ENCODE peak calls at places on chromosomes 3 and 15, in four cellular contexts. J is K562, F is HCT116, X is HepG2. M is an unnamed sample.
A peak's percentile ranks its signal among the peaks of the same experiment; 100 is the strongest.

GRCh38 chr3:151721294-151721693 is 12.4 kb upstream of the AADACL2 start:
- DNase-seq in J (no peak), F (no peak), X (no peak), M (no peak)

GRCh38 chr3:137079572-137079971 is 121.8 kb downstream of the IL20RB start:
- DNase-seq in J (no peak), F (no peak), X (no peak), M (no peak)

GRCh38 chr3:185851046-185851445 is 26.2 kb upstream of the IGF2BP2 start:
- DNase-seq in J (no peak), F (no peak), X (no peak), M (no peak)

GRCh38 chr3:197748597-197749314 is 927 bp upstream of the FYTTD1 start:
- DNase-seq in J (no peak), F (no peak), X (no peak), M (no peak)

GRCh38 chr15:72732554-72732953 is 46.5 kb downstream of the BBS4 start:
- DNase-seq in J (no peak), F (no peak), X (no peak), M (no peak)

GRCh38 chr3:81483046-81483445 is 278.4 kb downstream of the GBE1 start:
- DNase-seq in J (no peak), F (no peak), X (no peak), M (no peak)

GRCh38 chr3:66041116-66041515 is 2.4 kb upstream of the MAGI1 start:
- DNase-seq in J (no peak), F (no peak), X (no peak), M (no peak)

GRCh38 chr3:72144773-72145505 is 360.0 kb upstream of the PROK2 start:
- DNase-seq in J (peak; percentile 74), F (no peak), X (peak; percentile 48), M (no peak)

GRCh38 chr3:142574665-142575064 is 3.9 kb downstream of the ATR start:
- DNase-seq in J (no peak), F (no peak), X (no peak), M (no peak)

GRCh38 chr15:75203908-75204263 is 2.2 kb downstream of the C15orf39 start:
- DNase-seq in J (no peak), F (no peak), X (no peak), M (no peak)

GRCh38 chr3:154095832-154096421 is 25.3 kb upstream of the ARHGEF26 start:
- DNase-seq in J (no peak), F (peak; percentile 12), X (peak; percentile 12), M (no peak)

GRCh38 chr15:70758790-70759462 is 4.4 kb downstream of the UACA start:
- DNase-seq in J (no peak), F (no peak), X (peak; percentile 88), M (no peak)

GRCh38 chr3:42891042-42891441 is 14.9 kb upstream of the ZNF662 start:
- DNase-seq in J (no peak), F (no peak), X (no peak), M (no peak)

GRCh38 chr15:57640935-57641682 is 49.4 kb downstream of the MYZAP start:
- DNase-seq in J (peak; percentile 22), F (no peak), X (peak; percentile 26), M (no peak)

GRCh38 chr15:78737187-78737820 is 74.0 kb downstream of the ADAMTS7 start:
- DNase-seq in J (no peak), F (no peak), X (no peak), M (no peak)

GRCh38 chr3:57163751-57164150 is 1.4 kb downstream of the IL17RD start:
- DNase-seq in J (no peak), F (no peak), X (no peak), M (no peak)
- TF ChIP-seq CTCF in J (no peak), F (no peak), X (no peak), M (no peak)

GRCh38 chr3:133211449-133211848 is 173.3 kb downstream of the TMEM108 start:
- DNase-seq in J (no peak), F (no peak), X (no peak), M (no peak)

GRCh38 chr3:133209871-133210550 is 171.8 kb downstream of the TMEM108 start:
- DNase-seq in J (no peak), F (no peak), X (no peak), M (no peak)

GRCh38 chr3:133208184-133208583 is 170.0 kb downstream of the TMEM108 start:
- DNase-seq in J (no peak), F (no peak), X (no peak), M (no peak)

GRCh38 chr3:133213942-133214341 is 175.8 kb downstream of the TMEM108 start:
- DNase-seq in J (no peak), F (no peak), X (no peak), M (no peak)
- TF ChIP-seq TCF7L2 in J (no peak), F (no peak), X (no peak), M (no peak)

GRCh38 chr3:46607603-46608028 is 4.7 kb upstream of the FAM240A start:
- DNase-seq in J (peak; percentile 48), F (peak; percentile 55), X (peak; percentile 34), M (no peak)
- TF ChIP-seq CTCF in J (peak; percentile 55), F (peak; percentile 42), X (peak; percentile 41), M (no peak)

DNA sequence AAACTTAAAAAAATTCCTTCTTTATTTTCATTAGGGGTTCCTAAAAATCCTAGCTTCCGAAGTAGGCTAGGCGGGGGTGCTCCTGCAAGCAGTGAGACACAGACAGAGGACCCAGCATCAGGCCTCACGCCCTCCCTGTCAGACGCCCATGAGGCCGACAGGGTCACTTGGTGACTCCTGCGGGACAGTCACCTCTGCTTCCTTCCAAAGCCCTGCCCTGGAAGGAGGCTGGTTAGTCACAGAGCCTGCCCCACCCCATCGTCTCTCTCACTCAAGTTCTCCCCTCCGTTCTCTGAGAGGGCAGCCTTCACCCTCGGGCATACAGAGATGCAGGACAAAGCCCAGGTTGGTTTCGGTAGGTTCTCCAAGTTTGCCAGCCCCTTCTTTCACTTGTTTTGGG is 38.6 kb downstream of the EHD4 start:
- DNase-seq in J (no peak), F (peak; percentile 61), X (no peak), M (no peak)
- TF ChIP-seq TCF7L2 in J (no peak), F (no peak), X (no peak), M (no peak)

DNA sequence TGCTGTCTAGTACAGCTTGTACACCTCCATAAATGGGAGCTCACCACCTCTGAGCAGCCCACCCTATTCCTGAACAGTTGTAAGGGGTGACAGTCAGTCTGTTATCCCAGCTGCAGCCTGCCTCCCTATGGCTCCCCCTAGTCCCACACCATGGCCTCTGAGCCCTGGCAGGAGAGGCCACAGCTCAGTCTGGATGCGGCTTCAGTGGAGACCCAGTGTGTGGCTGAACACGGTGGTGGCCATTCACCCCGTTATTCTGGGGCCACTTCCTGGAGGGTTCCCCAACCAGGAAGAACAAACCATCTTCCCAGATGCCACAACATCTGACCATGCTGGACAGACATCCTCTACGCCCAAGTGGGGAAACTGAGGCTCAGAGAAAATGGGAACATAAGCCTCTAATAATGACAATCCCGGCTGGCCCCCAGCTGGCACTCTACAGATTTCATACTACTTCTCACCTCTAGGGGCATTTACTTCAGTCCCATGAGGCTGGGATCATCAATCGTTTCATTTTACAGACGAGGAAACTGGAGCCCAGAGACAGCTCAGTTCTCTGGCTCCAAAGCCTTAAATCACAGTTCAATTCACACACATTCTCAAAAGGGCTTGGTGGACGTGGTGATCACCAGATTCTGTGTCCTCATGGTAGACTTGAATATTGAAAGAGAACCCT is 9.3 kb upstream of the GRIP2 start:
- DNase-seq in J (peak; percentile 66), F (peak; percentile 15), X (peak; percentile 18), M (no peak)
- TF ChIP-seq CTCF in J (peak; percentile 57), F (peak; percentile 54), X (no peak), M (no peak)

DNA sequence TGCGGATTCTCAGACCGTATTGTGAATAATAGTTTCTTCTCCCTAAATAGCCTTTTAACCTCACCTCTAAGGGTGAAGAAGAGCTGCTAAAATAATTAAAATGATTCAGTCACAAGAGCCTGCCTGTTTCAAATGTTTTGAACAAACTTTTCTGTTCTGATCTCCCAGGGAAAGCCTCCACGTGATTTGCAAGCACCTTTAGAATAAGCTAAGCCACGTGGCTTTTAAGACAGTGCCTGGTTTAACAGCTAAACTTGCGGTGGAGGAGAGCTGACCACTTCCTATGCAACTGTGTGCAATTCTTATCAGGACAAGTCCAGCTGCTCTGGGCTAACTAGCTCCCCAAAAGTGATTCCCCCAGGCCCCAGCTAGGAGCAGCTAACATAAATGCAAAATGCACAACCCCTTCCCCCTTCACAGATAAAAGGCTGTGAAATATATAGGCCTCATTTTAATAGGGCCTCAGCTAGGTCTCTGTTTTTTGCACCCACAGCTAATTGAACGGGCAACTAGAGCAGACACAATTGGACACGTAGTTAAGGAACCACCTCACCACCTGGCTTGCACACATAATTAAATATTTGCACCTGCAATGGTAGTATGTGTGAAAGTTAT is 401.2 kb upstream of the NR2F2 start:
- DNase-seq in J (peak; percentile 87), F (no peak), X (no peak), M (no peak)
- TF ChIP-seq TCF7L2 in J (peak; percentile 33), F (no peak), X (no peak), M (no peak)

DNA sequence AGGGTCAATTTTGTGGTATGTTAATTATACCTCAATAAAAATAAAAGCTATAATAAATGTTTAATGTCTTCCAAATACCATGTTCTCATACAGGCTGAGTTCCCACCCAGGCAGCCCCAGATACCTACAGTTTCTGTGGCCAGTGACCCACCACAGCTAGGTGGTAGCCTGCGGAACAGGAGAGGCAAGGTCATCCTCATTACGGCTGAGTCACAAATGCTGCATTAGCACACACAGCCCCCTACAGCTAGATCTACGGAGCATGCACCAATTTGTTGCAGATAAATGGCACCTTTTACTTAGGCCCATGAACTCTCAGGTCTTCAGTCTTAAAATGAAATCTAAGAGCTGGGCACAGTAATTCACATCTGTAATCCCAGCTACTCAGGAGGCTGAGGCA is 5.1 kb downstream of the SPATA12 start:
- DNase-seq in J (no peak), F (peak; percentile 51), X (no peak), M (no peak)
- TF ChIP-seq CTCF in J (no peak), F (peak; percentile 32), X (no peak), M (no peak)

GRCh38 chr15:77516076-77516475 is 95.4 kb downstream of the HMG20A start:
- DNase-seq in J (no peak), F (no peak), X (no peak), M (no peak)
- TF ChIP-seq TCF7L2 in J (no peak), F (no peak), X (no peak), M (no peak)

GRCh38 chr3:118760611-118761606 is 273.7 kb downstream of the IGSF11 start:
- DNase-seq in J (no peak), F (no peak), X (no peak), M (no peak)
- TF ChIP-seq CTCF in J (no peak), F (peak; percentile 10), X (peak; percentile 8), M (no peak)

GRCh38 chr15:65327651-65328393 is 23.3 kb downstream of the RNU5B-1 start:
- DNase-seq in J (peak; percentile 41), F (no peak), X (no peak), M (no peak)

GRCh38 chr15:65318870-65319356 is 14.4 kb downstream of the RNU5B-1 start:
- DNase-seq in J (peak; percentile 91), F (peak; percentile 66), X (peak; percentile 68), M (no peak)

GRCh38 chr15:65326844-65327243 is 22.4 kb downstream of the RNU5B-1 start:
- DNase-seq in J (no peak), F (no peak), X (no peak), M (no peak)

GRCh38 chr15:65326109-65326508 is 21.6 kb downstream of the RNU5B-1 start:
- DNase-seq in J (no peak), F (no peak), X (no peak), M (no peak)

DNA sequence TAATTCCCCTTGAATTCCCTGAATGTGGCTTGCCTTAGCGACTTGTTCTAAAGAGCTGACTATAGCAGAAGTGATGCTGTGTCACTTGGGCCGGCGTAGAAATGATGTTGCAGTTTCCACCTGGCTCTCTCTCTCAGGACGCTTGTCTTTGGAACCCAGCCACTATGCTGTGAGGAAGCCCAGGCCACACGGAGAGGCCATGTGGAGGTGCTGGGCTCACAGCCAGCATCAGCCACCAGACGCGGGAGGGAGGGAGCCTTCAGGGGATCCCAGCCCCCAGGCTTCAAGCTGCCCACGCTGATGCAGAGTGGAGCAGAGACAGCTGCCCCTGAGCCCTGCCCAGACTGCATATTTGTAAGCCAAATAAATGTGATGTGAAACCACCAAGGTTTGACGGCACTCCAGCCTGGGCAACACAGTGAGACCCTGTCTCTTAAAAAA is 18.6 kb downstream of the RNU5B-1 start:
- DNase-seq in J (no peak), F (no peak), X (no peak), M (no peak)
- TF ChIP-seq TCF7L2 in J (no peak), F (no peak), X (no peak), M (no peak)